ENCODE peak calls at places on chromosomes 13 and 19, in ten cellular contexts. M is IMR-90; L is BE2C; S is omental fat pad; H is stomach; B is CD4-positive, alpha-beta T cell; P is epithelial cell of esophagus; E is astrocyte; F is lung; K is kidney epithelial cell. O is an unnamed sample.

GRCh38 chr13:25165664-25166063 is 6.4 kb downstream of the AMER2 start:
- DNase-seq in M (no peak), L (no peak), S (no peak), H (no peak), B (no peak), P (no peak), E (no peak), F (no peak), K (no peak), O (no peak)

GRCh38 chr19:23917856-23918255 is 3.2 kb downstream of the ZNF726 start:
- DNase-seq in M (no peak), L (no peak), S (no peak), H (no peak), B (no peak), P (peak), E (no peak), F (peak), K (peak), O (no peak)

GRCh38 chr19:3098515-3099346 is 4.6 kb downstream of the GNA11 start:
- DNase-seq in M (peak), L (no peak), S (no peak), H (peak), B (peak), P (no peak), E (no peak), F (peak), K (no peak), O (no peak)

GRCh38 chr19:9937001-9937411 is 691 bp upstream of the OLFM2 start:
- DNase-seq in M (no peak), L (no peak), S (no peak), H (no peak), B (no peak), P (no peak), E (no peak), F (no peak), K (no peak), O (no peak)

GRCh38 chr19:16418597-16418962 is 53.2 kb downstream of the EPS15L1 start:
- DNase-seq in M (no peak), L (no peak), S (no peak), H (no peak), B (no peak), P (no peak), E (no peak), F (no peak), K (no peak), O (no peak)

GRCh38 chr13:58587183-58587582 is 955.6 kb downstream of the PCDH17 start:
- DNase-seq in M (no peak), L (no peak), S (no peak), H (no peak), B (no peak), P (no peak), E (no peak), F (no peak), K (no peak), O (no peak)

GRCh38 chr19:33248104-33248503 is 22.5 kb upstream of the SLC7A10 start:
- DNase-seq in M (no peak), L (no peak), S (no peak), H (no peak), B (no peak), P (no peak), E (no peak), F (no peak), K (no peak), O (no peak)

GRCh38 chr19:40907968-40908735 is 26.1 kb upstream of the CYP2A7 start:
- DNase-seq in M (no peak), L (no peak), S (peak), H (no peak), B (peak), P (no peak), E (no peak), F (peak), K (no peak), O (no peak)

GRCh38 chr13:101307181-101307701 is 109.1 kb downstream of the NALCN start:
- DNase-seq in M (peak), L (no peak), S (no peak), H (no peak), B (no peak), P (no peak), E (peak), F (no peak), K (no peak), O (no peak)

GRCh38 chr19:1860133-1860775 is 3.1 kb downstream of the KLF16 start:
- DNase-seq in M (peak), L (peak), S (no peak), H (no peak), B (peak), P (peak), E (peak), F (no peak), K (no peak), O (no peak)

GRCh38 chr13:110536006-110536693 is 25.4 kb downstream of the RAB20 start:
- DNase-seq in M (no peak), L (no peak), S (no peak), H (no peak), B (no peak), P (no peak), E (no peak), F (peak), K (no peak), O (no peak)

GRCh38 chr13:60397693-60398437 is 845 bp downstream of the TDRD3 start:
- DNase-seq in M (peak), L (peak), S (peak), H (peak), B (peak), P (peak), E (peak), F (peak), K (no peak), O (peak)

GRCh38 chr19:33047422-33047821 is 17.3 kb downstream of the RHPN2 start:
- DNase-seq in M (no peak), L (no peak), S (no peak), H (peak), B (no peak), P (peak), E (peak), F (peak), K (peak), O (no peak)

GRCh38 chr13:50319603-50320296 is 304.5 kb downstream of the KCNRG start:
- DNase-seq in M (peak), L (no peak), S (no peak), H (no peak), B (no peak), P (no peak), E (peak), F (no peak), K (no peak), O (no peak)

GRCh38 chr19:36605839-36606478 is 846 bp downstream of the ZNF382 start:
- DNase-seq in M (no peak), L (no peak), S (no peak), H (no peak), B (no peak), P (no peak), E (no peak), F (no peak), K (no peak), O (no peak)

GRCh38 chr19:47232422-47233211 is 1.6 kb upstream of the BBC3 start:
- DNase-seq in M (peak), L (no peak), S (no peak), H (no peak), B (no peak), P (peak), E (peak), F (no peak), K (no peak), O (no peak)

GRCh38 chr19:52941941-52942370 is 18.7 kb upstream of the ZNF888 start:
- DNase-seq in M (peak), L (no peak), S (no peak), H (peak), B (no peak), P (peak), E (no peak), F (no peak), K (no peak), O (no peak)

GRCh38 chr19:6590458-6591319 is at the start of gene CD70:
- DNase-seq in M (no peak), L (no peak), S (no peak), H (no peak), B (peak), P (peak), E (no peak), F (no peak), K (no peak), O (no peak)

GRCh38 chr13:83048419-83048818 is 833.9 kb downstream of the SLITRK1 start:
- DNase-seq in M (peak), L (no peak), S (no peak), H (no peak), B (no peak), P (peak), E (peak), F (no peak), K (peak), O (no peak)

GRCh38 chr19:33798701-33799111 is 2.0 kb downstream of the KCTD15 start:
- DNase-seq in M (peak), L (no peak), S (no peak), H (no peak), B (no peak), P (peak), E (peak), F (no peak), K (no peak), O (no peak)

GRCh38 chr19:1396019-1396767 is 5.1 kb downstream of the GAMT start:
- DNase-seq in M (no peak), L (no peak), S (no peak), H (no peak), B (no peak), P (no peak), E (no peak), F (no peak), K (no peak), O (no peak)

GRCh38 chr13:80342541-80343371 is 1.8 kb upstream of the SPRY2 start:
- DNase-seq in M (peak), L (peak), S (peak), H (peak), B (peak), P (peak), E (peak), F (peak), K (no peak), O (peak)

GRCh38 chr13:60326273-60326672 is 70.7 kb upstream of the TDRD3 start:
- DNase-seq in M (no peak), L (no peak), S (no peak), H (no peak), B (no peak), P (no peak), E (no peak), F (no peak), K (no peak), O (no peak)

GRCh38 chr13:110942248-110942981 is 27.5 kb upstream of the ANKRD10 start:
- DNase-seq in M (peak), L (no peak), S (no peak), H (no peak), B (no peak), P (peak), E (peak), F (no peak), K (peak), O (no peak)

GRCh38 chr13:112095354-112095753 is 28.4 kb downstream of the SOX1 start:
- DNase-seq in M (no peak), L (no peak), S (no peak), H (no peak), B (no peak), P (no peak), E (no peak), F (no peak), K (no peak), O (no peak)

GRCh38 chr13:68056816-68057710 is 826.9 kb upstream of the PCDH9 start:
- DNase-seq in M (peak), L (no peak), S (no peak), H (no peak), B (no peak), P (peak), E (peak), F (no peak), K (peak), O (no peak)

GRCh38 chr19:1074512-1075283 is 7.7 kb downstream of the ARHGAP45 start:
- DNase-seq in M (no peak), L (peak), S (peak), H (peak), B (peak), P (no peak), E (no peak), F (peak), K (no peak), O (no peak)

GRCh38 chr13:49308977-49309408 is 61.3 kb downstream of the CDADC1 start:
- DNase-seq in M (peak), L (no peak), S (no peak), H (peak), B (no peak), P (no peak), E (no peak), F (no peak), K (no peak), O (no peak)

GRCh38 chr19:29501816-29502580 is 23.8 kb upstream of the VSTM2B start:
- DNase-seq in M (no peak), L (no peak), S (no peak), H (no peak), B (no peak), P (no peak), E (no peak), F (no peak), K (no peak), O (no peak)

GRCh38 chr13:94829801-94830200 is 117.5 kb upstream of the SOX21 start:
- DNase-seq in M (no peak), L (no peak), S (no peak), H (no peak), B (no peak), P (no peak), E (no peak), F (no peak), K (no peak), O (no peak)

GRCh38 chr19:7965259-7965841 is 21.9 kb upstream of the TIMM44 start:
- DNase-seq in M (no peak), L (no peak), S (no peak), H (no peak), B (no peak), P (peak), E (no peak), F (no peak), K (no peak), O (no peak)

GRCh38 chr19:52991021-52991420 is 22.7 kb upstream of the ERVV-1 start:
- DNase-seq in M (no peak), L (no peak), S (no peak), H (no peak), B (no peak), P (peak), E (no peak), F (no peak), K (no peak), O (no peak)

GRCh38 chr13:33004454-33004853 is 11.8 kb upstream of the KL start:
- DNase-seq in M (no peak), L (no peak), S (no peak), H (no peak), B (no peak), P (no peak), E (no peak), F (no peak), K (no peak), O (no peak)

GRCh38 chr13:35552172-35552844 is 75.8 kb upstream of the MAB21L1 start:
- DNase-seq in M (peak), L (no peak), S (no peak), H (no peak), B (no peak), P (peak), E (peak), F (no peak), K (no peak), O (no peak)

GRCh38 chr19:38665950-38666661 is 18.7 kb downstream of the ACTN4 start:
- DNase-seq in M (peak), L (no peak), S (no peak), H (no peak), B (no peak), P (no peak), E (peak), F (peak), K (no peak), O (no peak)

GRCh38 chr13:74675185-74675584 is 541.0 kb upstream of the KLF12 start:
- DNase-seq in M (peak), L (no peak), S (no peak), H (no peak), B (no peak), P (peak), E (peak), F (no peak), K (peak), O (no peak)

GRCh38 chr13:49622174-49622946 is 5.9 kb upstream of the ARL11 start:
- DNase-seq in M (no peak), L (no peak), S (no peak), H (no peak), B (no peak), P (no peak), E (no peak), F (no peak), K (no peak), O (no peak)

GRCh38 chr19:4567584-4568071 is 8.1 kb upstream of the SEMA6B start:
- DNase-seq in M (peak), L (peak), S (peak), H (peak), B (peak), P (peak), E (no peak), F (peak), K (no peak), O (no peak)

GRCh38 chr19:45827459-45828093 is 12.5 kb upstream of the RSPH6A start:
- DNase-seq in M (no peak), L (no peak), S (no peak), H (no peak), B (no peak), P (no peak), E (no peak), F (no peak), K (no peak), O (no peak)
- TF ChIP-seq CTCF in M (no peak), L (no peak), S (no peak), H (no peak), B (no peak), P (no peak), E (no peak), F (no peak), K (no peak), O (no peak)

GRCh38 chr19:42092350-42092749 is 16.4 kb downstream of the ZNF574 start:
- DNase-seq in M (no peak), L (peak), S (no peak), H (peak), B (peak), P (peak), E (no peak), F (no peak), K (no peak), O (no peak)
- TF ChIP-seq CTCF in M (peak), L (peak), S (no peak), H (no peak), B (peak), P (peak), E (peak), F (no peak), K (peak), O (peak)

DNA sequence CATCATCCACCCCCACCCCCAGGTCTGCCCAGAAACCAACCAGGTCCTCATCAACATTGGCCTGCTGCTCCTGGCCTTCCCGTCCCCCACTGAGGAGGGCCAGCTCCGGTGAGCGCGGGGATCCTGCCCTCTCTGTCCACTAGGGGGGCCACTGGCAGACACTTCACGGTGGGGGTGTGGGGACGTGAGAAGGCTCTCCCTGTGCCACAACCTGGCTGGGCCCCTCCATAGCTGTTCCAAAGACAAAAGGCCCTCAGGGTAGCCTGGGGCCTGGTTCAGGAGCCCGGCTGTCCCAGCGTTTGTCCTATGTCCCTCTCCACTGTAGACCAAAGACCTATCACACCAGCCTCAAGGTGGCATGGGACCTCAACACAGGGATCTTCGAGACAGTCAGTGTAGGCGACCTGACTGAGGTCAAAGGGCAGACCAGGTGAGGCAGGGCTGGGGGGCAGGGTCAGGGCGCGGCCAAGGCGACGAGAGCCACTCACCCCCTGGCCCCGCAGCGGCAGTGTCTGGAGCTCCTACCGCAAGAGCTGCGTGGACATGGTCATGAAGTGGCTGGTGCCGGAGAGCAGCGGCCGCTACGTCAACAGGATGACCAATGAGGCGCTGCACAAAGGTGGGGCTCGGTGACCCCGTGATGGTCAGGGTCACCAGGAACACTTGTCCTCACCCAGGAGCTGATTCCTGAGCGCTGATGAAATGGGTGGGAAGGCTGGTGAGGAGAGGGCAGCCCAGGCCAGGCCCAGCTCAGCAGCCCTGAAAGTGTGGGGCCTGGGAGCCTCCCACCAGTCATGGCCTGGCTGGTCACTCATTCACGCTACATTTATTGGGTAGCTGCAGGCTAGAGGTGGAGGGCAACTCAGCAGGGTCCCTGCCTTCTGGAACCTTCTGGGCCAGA is 7.9 kb downstream of the DCAF15 start:
- DNase-seq in M (no peak), L (no peak), S (no peak), H (no peak), B (peak), P (no peak), E (no peak), F (no peak), K (no peak), O (no peak)
- TF ChIP-seq CTCF in M (peak), L (peak), S (no peak), H (no peak), B (peak), P (peak), E (peak), F (no peak), K (peak), O (peak)

GRCh38 chr13:47837906-47838305 is 163.2 kb downstream of the SUCLA2 start:
- DNase-seq in M (no peak), L (no peak), S (no peak), H (no peak), B (no peak), P (no peak), E (no peak), F (no peak), K (no peak), O (no peak)
- TF ChIP-seq CTCF in M (no peak), L (no peak), S (no peak), H (no peak), B (no peak), P (no peak), E (no peak), F (no peak), K (no peak), O (no peak)

O was measured in type B pancreatic cell.